ENCODE peak calls at places on chromosomes 1 and 21, in ten cellular contexts. One of them, this sample, is unnamed.

GRCh38 chr1:168468822-168469221 is 75.0 kb downstream of the XCL2 start:
- DNase-seq in epithelial cell of esophagus: no peak
- DNase-seq in chondrocyte: no peak
- DNase-seq in cardiac muscle cell: no peak
- DNase-seq in WTC11: no peak
- DNase-seq in breast epithelium: no peak
- DNase-seq in GM12864: no peak
- DNase-seq in astrocyte of the spinal cord: no peak
- DNase-seq in natural killer cell: no peak
- DNase-seq in osteoblast: no peak
- DNase-seq in this sample: no peak

GRCh38 chr1:155218854-155219591 is 10.5 kb downstream of the MTX1 start:
- DNase-seq in epithelial cell of esophagus: peak
- DNase-seq in chondrocyte: no peak
- DNase-seq in cardiac muscle cell: peak
- DNase-seq in WTC11: no peak
- DNase-seq in breast epithelium: no peak
- DNase-seq in GM12864: no peak
- DNase-seq in astrocyte of the spinal cord: peak
- DNase-seq in natural killer cell: no peak
- DNase-seq in osteoblast: peak
- DNase-seq in this sample: peak

GRCh38 chr21:31335957-31336738 is 7.9 kb downstream of the TIAM1 start:
- DNase-seq in epithelial cell of esophagus: peak
- DNase-seq in chondrocyte: no peak
- DNase-seq in cardiac muscle cell: peak
- DNase-seq in WTC11: no peak
- DNase-seq in breast epithelium: no peak
- DNase-seq in GM12864: no peak
- DNase-seq in astrocyte of the spinal cord: peak
- DNase-seq in natural killer cell: no peak
- DNase-seq in osteoblast: peak
- DNase-seq in this sample: no peak

GRCh38 chr1:218775476-218776170 is 398.1 kb upstream of the LYPLAL1 start:
- DNase-seq in epithelial cell of esophagus: no peak
- DNase-seq in chondrocyte: no peak
- DNase-seq in cardiac muscle cell: peak
- DNase-seq in WTC11: no peak
- DNase-seq in breast epithelium: no peak
- DNase-seq in GM12864: no peak
- DNase-seq in astrocyte of the spinal cord: no peak
- DNase-seq in natural killer cell: no peak
- DNase-seq in osteoblast: no peak
- DNase-seq in this sample: no peak

GRCh38 chr1:112672842-112673241 is 1.6 kb upstream of the MOV10 start:
- DNase-seq in epithelial cell of esophagus: no peak
- DNase-seq in chondrocyte: no peak
- DNase-seq in cardiac muscle cell: no peak
- DNase-seq in WTC11: no peak
- DNase-seq in breast epithelium: no peak
- DNase-seq in GM12864: no peak
- DNase-seq in astrocyte of the spinal cord: no peak
- DNase-seq in natural killer cell: no peak
- DNase-seq in osteoblast: no peak
- DNase-seq in this sample: no peak

GRCh38 chr1:164765557-164765956 is 206.6 kb downstream of the PBX1 start:
- DNase-seq in epithelial cell of esophagus: peak
- DNase-seq in chondrocyte: no peak
- DNase-seq in cardiac muscle cell: peak
- DNase-seq in WTC11: no peak
- DNase-seq in breast epithelium: no peak
- DNase-seq in GM12864: no peak
- DNase-seq in astrocyte of the spinal cord: peak
- DNase-seq in natural killer cell: no peak
- DNase-seq in osteoblast: peak
- DNase-seq in this sample: no peak

GRCh38 chr1:227947678-227948492 is at the start of gene WNT9A:
- DNase-seq in epithelial cell of esophagus: peak
- DNase-seq in chondrocyte: peak
- DNase-seq in cardiac muscle cell: peak
- DNase-seq in WTC11: peak
- DNase-seq in breast epithelium: no peak
- DNase-seq in GM12864: no peak
- DNase-seq in astrocyte of the spinal cord: peak
- DNase-seq in natural killer cell: no peak
- DNase-seq in osteoblast: peak
- DNase-seq in this sample: no peak

GRCh38 chr1:241482761-241483250 is 36.7 kb downstream of the FH start:
- DNase-seq in epithelial cell of esophagus: peak
- DNase-seq in chondrocyte: no peak
- DNase-seq in cardiac muscle cell: peak
- DNase-seq in WTC11: no peak
- DNase-seq in breast epithelium: no peak
- DNase-seq in GM12864: no peak
- DNase-seq in astrocyte of the spinal cord: peak
- DNase-seq in natural killer cell: no peak
- DNase-seq in osteoblast: no peak
- DNase-seq in this sample: no peak

GRCh38 chr1:48106049-48106448 is 108.9 kb upstream of the TRABD2B start:
- DNase-seq in epithelial cell of esophagus: no peak
- DNase-seq in chondrocyte: no peak
- DNase-seq in cardiac muscle cell: no peak
- DNase-seq in WTC11: no peak
- DNase-seq in breast epithelium: no peak
- DNase-seq in GM12864: no peak
- DNase-seq in astrocyte of the spinal cord: no peak
- DNase-seq in natural killer cell: no peak
- DNase-seq in osteoblast: no peak
- DNase-seq in this sample: no peak

GRCh38 chr1:22792396-22793171 is 81.9 kb downstream of the EPHB2 start:
- DNase-seq in epithelial cell of esophagus: no peak
- DNase-seq in chondrocyte: no peak
- DNase-seq in cardiac muscle cell: no peak
- DNase-seq in WTC11: peak
- DNase-seq in breast epithelium: no peak
- DNase-seq in GM12864: no peak
- DNase-seq in astrocyte of the spinal cord: no peak
- DNase-seq in natural killer cell: no peak
- DNase-seq in osteoblast: no peak
- DNase-seq in this sample: no peak

GRCh38 chr1:198725090-198725489 is 86.2 kb downstream of the PTPRC start:
- DNase-seq in epithelial cell of esophagus: peak
- DNase-seq in chondrocyte: no peak
- DNase-seq in cardiac muscle cell: no peak
- DNase-seq in WTC11: no peak
- DNase-seq in breast epithelium: no peak
- DNase-seq in GM12864: no peak
- DNase-seq in astrocyte of the spinal cord: no peak
- DNase-seq in natural killer cell: no peak
- DNase-seq in osteoblast: no peak
- DNase-seq in this sample: no peak

GRCh38 chr1:2628933-2629626 is 3.7 kb downstream of the MMEL1 start:
- DNase-seq in epithelial cell of esophagus: no peak
- DNase-seq in chondrocyte: no peak
- DNase-seq in cardiac muscle cell: no peak
- DNase-seq in WTC11: peak
- DNase-seq in breast epithelium: no peak
- DNase-seq in GM12864: no peak
- DNase-seq in astrocyte of the spinal cord: no peak
- DNase-seq in natural killer cell: no peak
- DNase-seq in osteoblast: peak
- DNase-seq in this sample: no peak

GRCh38 chr1:64484651-64485050 is 14.7 kb downstream of the CACHD1 start:
- DNase-seq in epithelial cell of esophagus: peak
- DNase-seq in chondrocyte: no peak
- DNase-seq in cardiac muscle cell: no peak
- DNase-seq in WTC11: no peak
- DNase-seq in breast epithelium: no peak
- DNase-seq in GM12864: no peak
- DNase-seq in astrocyte of the spinal cord: no peak
- DNase-seq in natural killer cell: no peak
- DNase-seq in osteoblast: no peak
- DNase-seq in this sample: no peak

GRCh38 chr1:172135076-172135672 is 285.3 kb upstream of the C1orf105 start:
- DNase-seq in epithelial cell of esophagus: no peak
- DNase-seq in chondrocyte: no peak
- DNase-seq in cardiac muscle cell: no peak
- DNase-seq in WTC11: peak
- DNase-seq in breast epithelium: no peak
- DNase-seq in GM12864: peak
- DNase-seq in astrocyte of the spinal cord: no peak
- DNase-seq in natural killer cell: no peak
- DNase-seq in osteoblast: no peak
- DNase-seq in this sample: no peak
- TF ChIP-seq CTCF in epithelial cell of esophagus: peak
- TF ChIP-seq CTCF in chondrocyte: peak
- TF ChIP-seq CTCF in cardiac muscle cell: peak
- TF ChIP-seq CTCF in WTC11: peak
- TF ChIP-seq CTCF in breast epithelium: peak
- TF ChIP-seq CTCF in GM12864: peak
- TF ChIP-seq CTCF in astrocyte of the spinal cord: peak
- TF ChIP-seq CTCF in natural killer cell: peak
- TF ChIP-seq CTCF in osteoblast: peak
- TF ChIP-seq CTCF in this sample: no peak

DNA sequence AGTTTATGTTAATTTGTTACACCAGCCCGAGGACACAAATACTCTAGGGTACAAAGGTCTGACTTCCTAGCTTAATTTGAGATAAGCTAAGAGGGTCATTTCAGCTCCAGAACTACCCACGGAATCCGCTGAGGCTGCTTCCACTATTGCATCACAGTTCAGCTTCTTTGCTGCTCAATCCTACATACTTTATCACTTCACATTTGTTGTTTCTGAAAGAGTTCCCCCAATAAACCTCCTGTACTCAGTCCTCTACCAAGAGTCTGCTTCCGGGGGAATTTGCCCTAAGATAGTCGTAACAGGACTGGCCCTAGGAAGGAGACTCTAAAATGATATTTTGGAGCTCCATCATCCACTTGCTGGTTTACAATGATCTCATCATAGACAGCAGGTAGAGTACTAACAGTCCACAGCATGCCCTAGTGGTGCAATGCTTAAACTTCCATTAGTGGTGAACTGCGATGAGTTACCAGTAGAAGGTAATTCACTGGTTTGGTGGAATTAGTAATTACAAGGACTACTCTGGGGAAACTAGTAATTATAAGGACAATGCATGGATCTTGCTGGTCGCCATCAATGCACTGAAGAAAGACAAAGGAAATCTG is 229.3 kb downstream of the USH2A start:
- DNase-seq in epithelial cell of esophagus: peak
- DNase-seq in chondrocyte: no peak
- DNase-seq in cardiac muscle cell: no peak
- DNase-seq in WTC11: no peak
- DNase-seq in breast epithelium: no peak
- DNase-seq in GM12864: no peak
- DNase-seq in astrocyte of the spinal cord: no peak
- DNase-seq in natural killer cell: no peak
- DNase-seq in osteoblast: no peak
- DNase-seq in this sample: no peak
- TF ChIP-seq CTCF in epithelial cell of esophagus: peak
- TF ChIP-seq CTCF in chondrocyte: peak
- TF ChIP-seq CTCF in cardiac muscle cell: no peak
- TF ChIP-seq CTCF in WTC11: no peak
- TF ChIP-seq CTCF in breast epithelium: no peak
- TF ChIP-seq CTCF in GM12864: peak
- TF ChIP-seq CTCF in astrocyte of the spinal cord: peak
- TF ChIP-seq CTCF in natural killer cell: no peak
- TF ChIP-seq CTCF in osteoblast: no peak
- TF ChIP-seq CTCF in this sample: no peak

GRCh38 chr1:202210969-202211368 is 17.4 kb downstream of the LGR6 start:
- DNase-seq in epithelial cell of esophagus: no peak
- DNase-seq in chondrocyte: no peak
- DNase-seq in cardiac muscle cell: no peak
- DNase-seq in WTC11: no peak
- DNase-seq in breast epithelium: no peak
- DNase-seq in GM12864: no peak
- DNase-seq in astrocyte of the spinal cord: no peak
- DNase-seq in natural killer cell: no peak
- DNase-seq in osteoblast: no peak
- DNase-seq in this sample: no peak

GRCh38 chr1:202212787-202213186 is 19.2 kb downstream of the LGR6 start:
- DNase-seq in epithelial cell of esophagus: no peak
- DNase-seq in chondrocyte: no peak
- DNase-seq in cardiac muscle cell: no peak
- DNase-seq in WTC11: no peak
- DNase-seq in breast epithelium: no peak
- DNase-seq in GM12864: no peak
- DNase-seq in astrocyte of the spinal cord: no peak
- DNase-seq in natural killer cell: no peak
- DNase-seq in osteoblast: no peak
- DNase-seq in this sample: no peak

GRCh38 chr1:202214089-202214843 is 20.7 kb downstream of the LGR6 start:
- DNase-seq in epithelial cell of esophagus: no peak
- DNase-seq in chondrocyte: no peak
- DNase-seq in cardiac muscle cell: no peak
- DNase-seq in WTC11: peak
- DNase-seq in breast epithelium: peak
- DNase-seq in GM12864: no peak
- DNase-seq in astrocyte of the spinal cord: no peak
- DNase-seq in natural killer cell: no peak
- DNase-seq in osteoblast: no peak
- DNase-seq in this sample: no peak

GRCh38 chr1:202215472-202216130 is 22.0 kb downstream of the LGR6 start:
- DNase-seq in epithelial cell of esophagus: no peak
- DNase-seq in chondrocyte: no peak
- DNase-seq in cardiac muscle cell: no peak
- DNase-seq in WTC11: no peak
- DNase-seq in breast epithelium: no peak
- DNase-seq in GM12864: no peak
- DNase-seq in astrocyte of the spinal cord: no peak
- DNase-seq in natural killer cell: no peak
- DNase-seq in osteoblast: no peak
- DNase-seq in this sample: no peak

GRCh38 chr1:202213361-202214088 is 19.9 kb downstream of the LGR6 start:
- DNase-seq in epithelial cell of esophagus: peak
- DNase-seq in chondrocyte: no peak
- DNase-seq in cardiac muscle cell: no peak
- DNase-seq in WTC11: peak
- DNase-seq in breast epithelium: no peak
- DNase-seq in GM12864: no peak
- DNase-seq in astrocyte of the spinal cord: no peak
- DNase-seq in natural killer cell: no peak
- DNase-seq in osteoblast: peak
- DNase-seq in this sample: no peak
- TF ChIP-seq CTCF in epithelial cell of esophagus: peak
- TF ChIP-seq CTCF in chondrocyte: peak
- TF ChIP-seq CTCF in cardiac muscle cell: peak
- TF ChIP-seq CTCF in WTC11: no peak
- TF ChIP-seq CTCF in breast epithelium: no peak
- TF ChIP-seq CTCF in GM12864: no peak
- TF ChIP-seq CTCF in astrocyte of the spinal cord: peak
- TF ChIP-seq CTCF in natural killer cell: no peak
- TF ChIP-seq CTCF in osteoblast: no peak
- TF ChIP-seq CTCF in this sample: no peak

DNA sequence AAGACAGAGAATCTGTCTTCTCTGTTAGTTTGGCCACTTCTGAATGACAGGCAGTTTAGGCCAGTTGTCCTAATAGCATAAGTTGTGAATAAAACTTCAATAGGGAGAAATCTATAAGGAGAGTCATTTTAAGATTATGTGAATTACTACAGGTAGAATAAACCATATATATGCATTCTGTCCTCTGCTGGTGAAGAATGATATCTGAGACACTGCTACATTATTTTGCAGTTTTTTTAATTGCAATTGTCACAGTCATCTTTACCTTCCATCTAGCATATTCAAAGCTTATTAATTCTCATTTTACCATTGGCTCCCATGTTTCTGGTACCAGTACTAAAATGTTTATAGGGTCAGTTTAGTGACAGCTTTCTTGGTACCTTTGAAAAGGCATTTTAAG is 519.6 kb upstream of the DEPDC1 start:
- DNase-seq in epithelial cell of esophagus: no peak
- DNase-seq in chondrocyte: no peak
- DNase-seq in cardiac muscle cell: no peak
- DNase-seq in WTC11: no peak
- DNase-seq in breast epithelium: no peak
- DNase-seq in GM12864: no peak
- DNase-seq in astrocyte of the spinal cord: no peak
- DNase-seq in natural killer cell: no peak
- DNase-seq in osteoblast: no peak
- DNase-seq in this sample: no peak
- TF ChIP-seq CTCF in epithelial cell of esophagus: peak
- TF ChIP-seq CTCF in chondrocyte: peak
- TF ChIP-seq CTCF in cardiac muscle cell: no peak
- TF ChIP-seq CTCF in WTC11: no peak
- TF ChIP-seq CTCF in breast epithelium: no peak
- TF ChIP-seq CTCF in GM12864: no peak
- TF ChIP-seq CTCF in astrocyte of the spinal cord: peak
- TF ChIP-seq CTCF in natural killer cell: no peak
- TF ChIP-seq CTCF in osteoblast: no peak
- TF ChIP-seq CTCF in this sample: no peak

This sample was measured in omental fat pad.